ENCODE peak calls at places on chromosome 12, in five cellular contexts. D is hypothalamus, P is cortex of kidney, V is NCI-H146, B is brain microvascular endothelial cell. R is an unnamed sample.
A peak's percentile ranks its signal among the peaks of the same experiment; 100 is the strongest.

GRCh38 chr12:68240975-68241374 is 12.4 kb downstream of the IL22 start:
- DNase-seq in D (no peak), P (no peak), V (no peak), B (peak; percentile 59), R (peak; percentile 34)

GRCh38 chr12:107518868-107519267 is 166.7 kb upstream of the PWP1 start:
- DNase-seq in D (no peak), P (no peak), V (no peak), B (no peak), R (no peak)

GRCh38 chr12:55937956-55938355 is 7.0 kb downstream of the DGKA start:
- DNase-seq in D (no peak), P (no peak), V (no peak), B (no peak), R (no peak)

GRCh38 chr12:77294016-77294415 is 228.6 kb upstream of the E2F7 start:
- DNase-seq in D (no peak), P (no peak), V (no peak), B (peak; percentile 20), R (no peak)

GRCh38 chr12:97552410-97553050 is 89.9 kb downstream of the RMST start:
- DNase-seq in D (no peak), P (no peak), V (no peak), B (no peak), R (peak; percentile 50)

GRCh38 chr12:102816816-102817434 is 100.1 kb downstream of the PAH start:
- DNase-seq in D (no peak), P (no peak), V (peak; percentile 26), B (peak; percentile 18), R (peak; percentile 68)

GRCh38 chr12:913919-914718 is 35.4 kb downstream of the RAD52 start:
- DNase-seq in D (no peak), P (no peak), V (no peak), B (peak; percentile 62), R (no peak)

GRCh38 chr12:74816398-74817175 is 279.0 kb downstream of the ATXN7L3B start:
- DNase-seq in D (no peak), P (no peak), V (no peak), B (no peak), R (no peak)

GRCh38 chr12:124438415-124439056 is 128.9 kb downstream of the NCOR2 start:
- DNase-seq in D (no peak), P (no peak), V (no peak), B (no peak), R (no peak)

GRCh38 chr12:130715996-130716917 is at the start of gene RIMBP2:
- DNase-seq in D (no peak), P (no peak), V (peak; percentile 77), B (peak; percentile 28), R (peak; percentile 72)

GRCh38 chr12:106020736-106021135 is 118.0 kb downstream of the NUAK1 start:
- DNase-seq in D (no peak), P (no peak), V (no peak), B (no peak), R (no peak)

GRCh38 chr12:53786411-53786810 is 34.6 kb upstream of the CISTR start:
- DNase-seq in D (no peak), P (no peak), V (no peak), B (no peak), R (peak; percentile 15)

GRCh38 chr12:105993766-105994165 is 145.0 kb downstream of the NUAK1 start:
- DNase-seq in D (no peak), P (no peak), V (no peak), B (no peak), R (no peak)

GRCh38 chr12:116765271-116765670 is 27.2 kb downstream of the RNFT2 start:
- DNase-seq in D (no peak), P (no peak), V (no peak), B (no peak), R (no peak)

GRCh38 chr12:109296431-109296830 is 12.7 kb downstream of the FOXN4 start:
- DNase-seq in D (no peak), P (no peak), V (no peak), B (no peak), R (no peak)

GRCh38 chr12:130474599-130474998 is 136.9 kb downstream of the PIWIL1 start:
- DNase-seq in D (no peak), P (no peak), V (no peak), B (no peak), R (no peak)

R was measured in NCI-H69.